ENCODE peak calls at places on chromosomes 7 and 10, in seven cellular contexts. One of them, this sample, is unnamed.

GRCh38 chr10:78931333-78932083 is 137.3 kb upstream of the ZMIZ1 start:
- DNase-seq in uterus: peak; percentile 80
- DNase-seq in prostate gland: no peak
- DNase-seq in coronary artery: no peak
- DNase-seq in neural crest cell: no peak
- DNase-seq in Peyer's patch: peak; percentile 65
- DNase-seq in RWPE1: no peak
- DNase-seq in this sample: no peak

GRCh38 chr10:3107426-3107961 is 40.1 kb downstream of the PFKP start:
- DNase-seq in RWPE1: peak; percentile 87
- DNase-seq in neural crest cell: no peak
- DNase-seq in coronary artery: peak; percentile 95
- DNase-seq in uterus: peak; percentile 75
- DNase-seq in Peyer's patch: peak; percentile 63
- DNase-seq in prostate gland: peak; percentile 89
- DNase-seq in this sample: no peak

GRCh38 chr7:134828361-134828760 is 48.9 kb downstream of the CALD1 start:
- DNase-seq in uterus: no peak
- DNase-seq in prostate gland: no peak
- DNase-seq in Peyer's patch: no peak
- DNase-seq in coronary artery: no peak
- DNase-seq in neural crest cell: no peak
- DNase-seq in RWPE1: no peak
- DNase-seq in this sample: no peak

GRCh38 chr10:77686096-77686495 is 48.5 kb upstream of the KCNMA1 start:
- DNase-seq in neural crest cell: no peak
- DNase-seq in prostate gland: no peak
- DNase-seq in RWPE1: no peak
- DNase-seq in uterus: no peak
- DNase-seq in coronary artery: no peak
- DNase-seq in Peyer's patch: no peak
- DNase-seq in this sample: no peak

GRCh38 chr10:129466703-129467345 is at the start of gene MGMT:
- DNase-seq in uterus: peak; percentile 96
- DNase-seq in coronary artery: peak; percentile 93
- DNase-seq in RWPE1: peak; percentile 98
- DNase-seq in Peyer's patch: peak; percentile 99
- DNase-seq in neural crest cell: peak; percentile 89
- DNase-seq in prostate gland: peak; percentile 93
- DNase-seq in this sample: peak; percentile 97

GRCh38 chr7:80923211-80923612 is 4.4 kb upstream of the SEMA3C start:
- DNase-seq in prostate gland: no peak
- DNase-seq in uterus: no peak
- DNase-seq in neural crest cell: no peak
- DNase-seq in Peyer's patch: no peak
- DNase-seq in coronary artery: no peak
- DNase-seq in RWPE1: no peak
- DNase-seq in this sample: no peak

GRCh38 chr10:118672766-118673715 is 77.6 kb upstream of the PRLHR start:
- DNase-seq in coronary artery: no peak
- DNase-seq in Peyer's patch: no peak
- DNase-seq in RWPE1: no peak
- DNase-seq in neural crest cell: no peak
- DNase-seq in prostate gland: no peak
- DNase-seq in uterus: no peak
- DNase-seq in this sample: no peak

GRCh38 chr10:91210014-91210413 is 10.4 kb upstream of the PCGF5 start:
- DNase-seq in Peyer's patch: no peak
- DNase-seq in uterus: no peak
- DNase-seq in coronary artery: no peak
- DNase-seq in prostate gland: no peak
- DNase-seq in RWPE1: no peak
- DNase-seq in neural crest cell: no peak
- DNase-seq in this sample: no peak

GRCh38 chr10:50798297-50798696 is 58.6 kb downstream of the ASAH2B start:
- DNase-seq in Peyer's patch: no peak
- DNase-seq in neural crest cell: no peak
- DNase-seq in uterus: no peak
- DNase-seq in prostate gland: no peak
- DNase-seq in coronary artery: no peak
- DNase-seq in RWPE1: no peak
- DNase-seq in this sample: no peak

GRCh38 chr10:89391882-89392756 is at the start of gene IFIT1:
- DNase-seq in uterus: peak; percentile 36
- DNase-seq in prostate gland: peak; percentile 73
- DNase-seq in Peyer's patch: peak; percentile 83
- DNase-seq in coronary artery: no peak
- DNase-seq in neural crest cell: no peak
- DNase-seq in RWPE1: peak; percentile 94
- DNase-seq in this sample: no peak

GRCh38 chr7:98251844-98252639 is at the start of gene TECPR1:
- DNase-seq in RWPE1: peak; percentile 98
- DNase-seq in neural crest cell: peak; percentile 85
- DNase-seq in Peyer's patch: peak; percentile 98
- DNase-seq in coronary artery: peak; percentile 97
- DNase-seq in prostate gland: peak; percentile 97
- DNase-seq in uterus: peak; percentile 93
- DNase-seq in this sample: peak; percentile 94

GRCh38 chr10:3785251-3785848 is 341 bp upstream of the KLF6 start:
- DNase-seq in Peyer's patch: peak; percentile 99
- DNase-seq in coronary artery: peak; percentile 99
- DNase-seq in neural crest cell: peak; percentile 99
- DNase-seq in RWPE1: peak; percentile 100
- DNase-seq in prostate gland: peak; percentile 99
- DNase-seq in uterus: peak; percentile 100
- DNase-seq in this sample: peak; percentile 100

GRCh38 chr7:55534262-55534915 is 37.9 kb downstream of the VOPP1 start:
- DNase-seq in RWPE1: peak; percentile 70
- DNase-seq in prostate gland: no peak
- DNase-seq in uterus: no peak
- DNase-seq in coronary artery: no peak
- DNase-seq in neural crest cell: no peak
- DNase-seq in Peyer's patch: peak; percentile 87
- DNase-seq in this sample: peak; percentile 49

GRCh38 chr7:1078985-1079384 is 8.9 kb upstream of the GPER1 start:
- DNase-seq in Peyer's patch: no peak
- DNase-seq in RWPE1: no peak
- DNase-seq in coronary artery: no peak
- DNase-seq in prostate gland: no peak
- DNase-seq in neural crest cell: no peak
- DNase-seq in uterus: no peak
- DNase-seq in this sample: no peak

GRCh38 chr7:1073211-1073977 is 14.5 kb upstream of the GPER1 start:
- DNase-seq in neural crest cell: no peak
- DNase-seq in prostate gland: no peak
- DNase-seq in Peyer's patch: no peak
- DNase-seq in uterus: no peak
- DNase-seq in RWPE1: no peak
- DNase-seq in coronary artery: no peak
- DNase-seq in this sample: no peak

GRCh38 chr7:1074593-1075431 is 13.1 kb upstream of the GPER1 start:
- DNase-seq in uterus: no peak
- DNase-seq in prostate gland: no peak
- DNase-seq in Peyer's patch: no peak
- DNase-seq in neural crest cell: no peak
- DNase-seq in coronary artery: no peak
- DNase-seq in RWPE1: no peak
- DNase-seq in this sample: no peak

GRCh38 chr7:1078519-1078918 is 9.4 kb upstream of the GPER1 start:
- DNase-seq in neural crest cell: no peak
- DNase-seq in Peyer's patch: no peak
- DNase-seq in RWPE1: no peak
- DNase-seq in uterus: no peak
- DNase-seq in coronary artery: no peak
- DNase-seq in prostate gland: no peak
- DNase-seq in this sample: no peak

DNA sequence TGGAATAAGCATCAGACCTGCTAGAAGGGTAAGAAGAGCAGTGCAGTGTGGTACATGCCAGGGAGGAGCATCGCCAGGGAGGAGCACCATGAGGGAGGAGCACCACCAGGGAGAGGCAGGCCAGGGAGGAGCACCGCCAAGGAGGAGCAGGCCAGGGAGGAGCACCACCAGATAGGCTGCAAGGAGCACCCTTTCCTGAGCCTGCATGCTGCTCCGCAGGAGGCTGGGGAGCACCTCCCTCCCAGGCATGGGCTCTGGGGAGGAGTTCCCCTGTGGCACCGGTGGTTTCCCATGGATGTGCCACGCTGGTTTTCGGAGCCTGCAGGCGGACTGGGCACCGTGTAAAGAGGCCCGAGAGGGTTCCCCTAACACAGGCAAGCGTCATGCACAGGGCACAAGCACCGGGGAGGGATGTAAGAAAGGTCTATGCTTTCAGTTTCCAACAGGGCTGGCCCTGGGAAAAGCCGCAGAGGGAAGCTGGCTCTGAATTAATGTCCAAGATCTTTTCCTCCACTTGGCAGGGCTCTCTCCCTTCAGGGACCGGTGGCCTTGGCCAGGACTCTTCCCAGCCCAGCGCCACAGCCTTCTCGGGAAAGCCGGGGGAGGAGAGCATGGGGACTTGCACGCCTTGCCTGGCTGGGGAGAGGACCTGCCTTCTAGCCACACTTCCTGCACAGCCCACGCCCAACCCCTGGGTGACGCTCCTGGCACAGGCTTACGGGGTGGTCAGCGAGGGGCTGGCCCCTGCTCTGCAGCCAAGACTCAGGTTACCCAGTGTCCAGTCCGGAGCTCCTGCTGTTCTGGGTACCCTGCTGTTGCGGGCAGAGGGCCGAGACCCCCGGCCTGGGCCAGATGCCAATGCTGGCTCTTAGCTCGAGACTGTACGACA is 11.5 kb upstream of the GPER1 start:
- DNase-seq in prostate gland: no peak
- DNase-seq in coronary artery: no peak
- DNase-seq in Peyer's patch: no peak
- DNase-seq in RWPE1: no peak
- DNase-seq in neural crest cell: no peak
- DNase-seq in uterus: no peak
- DNase-seq in this sample: no peak
- TF ChIP-seq CTCF in prostate gland: no peak
- TF ChIP-seq CTCF in coronary artery: no peak
- TF ChIP-seq CTCF in Peyer's patch: no peak
- TF ChIP-seq CTCF in RWPE1: no peak
- TF ChIP-seq CTCF in neural crest cell: no peak
- TF ChIP-seq CTCF in uterus: no peak
- TF ChIP-seq CTCF in this sample: no peak

GRCh38 chr10:97278491-97278989 is 13.9 kb downstream of the ARHGAP19 start:
- DNase-seq in coronary artery: no peak
- DNase-seq in uterus: no peak
- DNase-seq in RWPE1: peak; percentile 65
- DNase-seq in neural crest cell: no peak
- DNase-seq in Peyer's patch: no peak
- DNase-seq in prostate gland: no peak
- DNase-seq in this sample: no peak
- TF ChIP-seq CTCF in coronary artery: peak; percentile 64
- TF ChIP-seq CTCF in uterus: peak; percentile 65
- TF ChIP-seq CTCF in RWPE1: peak; percentile 76
- TF ChIP-seq CTCF in neural crest cell: peak; percentile 77
- TF ChIP-seq CTCF in Peyer's patch: peak; percentile 73
- TF ChIP-seq CTCF in prostate gland: peak; percentile 79
- TF ChIP-seq CTCF in this sample: peak; percentile 70

DNA sequence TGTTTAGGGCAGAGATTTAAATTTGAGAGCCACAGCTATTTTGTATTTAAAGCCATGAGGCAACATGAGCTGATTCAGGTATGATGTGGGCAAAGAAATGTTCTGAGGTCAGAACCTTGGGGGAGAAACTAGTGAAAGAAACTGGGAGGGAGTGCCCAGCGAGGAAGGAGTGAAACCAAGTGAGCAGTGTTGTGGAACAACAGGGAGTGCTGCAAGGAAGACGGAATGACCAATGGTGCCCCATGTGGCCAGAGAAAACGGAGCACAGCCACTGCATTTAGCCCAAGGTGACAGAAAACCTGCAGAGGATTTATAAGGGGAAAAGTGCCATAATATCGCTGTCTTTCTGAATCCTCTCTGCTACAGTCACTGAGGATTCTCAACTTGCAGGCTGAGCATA is 777.2 kb downstream of the CCSER2 start:
- DNase-seq in RWPE1: no peak
- DNase-seq in uterus: no peak
- DNase-seq in prostate gland: no peak
- DNase-seq in coronary artery: no peak
- DNase-seq in neural crest cell: peak; percentile 6
- DNase-seq in Peyer's patch: no peak
- DNase-seq in this sample: no peak
- TF ChIP-seq CTCF in RWPE1: no peak
- TF ChIP-seq CTCF in uterus: no peak
- TF ChIP-seq CTCF in prostate gland: no peak
- TF ChIP-seq CTCF in coronary artery: no peak
- TF ChIP-seq CTCF in neural crest cell: peak; percentile 45
- TF ChIP-seq CTCF in Peyer's patch: no peak
- TF ChIP-seq CTCF in this sample: no peak

GRCh38 chr10:48507494-48507893 is 97.4 kb downstream of the ARHGAP22 start:
- DNase-seq in neural crest cell: no peak
- DNase-seq in prostate gland: no peak
- DNase-seq in Peyer's patch: no peak
- DNase-seq in uterus: no peak
- DNase-seq in coronary artery: no peak
- DNase-seq in RWPE1: no peak
- DNase-seq in this sample: no peak

GRCh38 chr10:48507933-48508830 is 96.7 kb downstream of the ARHGAP22 start:
- DNase-seq in neural crest cell: no peak
- DNase-seq in RWPE1: no peak
- DNase-seq in coronary artery: peak; percentile 70
- DNase-seq in Peyer's patch: no peak
- DNase-seq in prostate gland: no peak
- DNase-seq in uterus: no peak
- DNase-seq in this sample: no peak

GRCh38 chr10:48511066-48511854 is 93.6 kb downstream of the ARHGAP22 start:
- DNase-seq in prostate gland: no peak
- DNase-seq in Peyer's patch: peak; percentile 13
- DNase-seq in uterus: no peak
- DNase-seq in RWPE1: no peak
- DNase-seq in neural crest cell: no peak
- DNase-seq in coronary artery: peak; percentile 68
- DNase-seq in this sample: no peak

GRCh38 chr10:48509974-48510692 is 94.7 kb downstream of the ARHGAP22 start:
- DNase-seq in neural crest cell: no peak
- DNase-seq in RWPE1: no peak
- DNase-seq in prostate gland: no peak
- DNase-seq in coronary artery: peak; percentile 50
- DNase-seq in Peyer's patch: peak; percentile 33
- DNase-seq in uterus: no peak
- DNase-seq in this sample: no peak

DNA sequence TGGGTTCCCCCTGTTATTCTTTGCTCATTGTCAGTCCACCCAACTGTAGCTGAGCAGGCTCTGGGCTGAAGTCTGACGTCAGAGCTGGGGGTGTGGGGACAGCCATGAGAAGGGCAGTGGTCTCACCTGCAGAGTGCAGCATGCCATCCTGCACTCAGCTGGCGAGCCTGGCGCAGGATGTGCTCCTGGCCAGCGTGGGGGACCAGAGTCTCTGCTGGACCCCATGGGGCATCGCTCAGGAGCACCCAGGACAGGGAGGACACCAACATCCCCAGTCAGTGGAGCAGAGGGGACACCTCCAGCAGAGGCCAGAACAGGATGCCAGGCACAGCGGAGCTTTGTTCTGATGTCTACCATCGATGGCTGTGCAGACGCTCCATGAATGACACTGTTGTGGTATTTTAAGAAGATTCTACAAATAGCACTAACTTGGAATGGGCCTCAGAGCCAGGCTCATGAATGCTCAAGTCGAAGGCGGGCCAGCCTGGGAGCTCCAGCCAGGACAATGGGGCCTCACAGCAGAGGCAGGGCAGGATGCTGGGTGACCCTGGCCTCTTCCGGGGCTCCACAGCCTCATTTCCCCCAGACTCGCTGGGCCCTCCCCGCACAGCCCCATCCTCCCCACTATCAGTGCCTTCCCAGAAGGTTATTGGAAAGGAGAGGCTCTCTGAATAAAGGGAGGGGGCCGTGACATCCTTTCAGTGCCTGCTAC is 95.7 kb downstream of the ARHGAP22 start:
- DNase-seq in RWPE1: no peak
- DNase-seq in uterus: no peak
- DNase-seq in coronary artery: peak; percentile 50
- DNase-seq in Peyer's patch: no peak
- DNase-seq in neural crest cell: no peak
- DNase-seq in prostate gland: no peak
- DNase-seq in this sample: no peak
- TF ChIP-seq CTCF in RWPE1: no peak
- TF ChIP-seq CTCF in uterus: no peak
- TF ChIP-seq CTCF in coronary artery: no peak
- TF ChIP-seq CTCF in Peyer's patch: no peak
- TF ChIP-seq CTCF in neural crest cell: no peak
- TF ChIP-seq CTCF in prostate gland: no peak
- TF ChIP-seq CTCF in this sample: no peak

This sample was measured in natural killer cell.